ENCODE peak calls at places on chromosomes 6 and 20, in six cellular contexts. U is H1, N is astrocyte of the spinal cord, G is cardiac muscle cell, Q is thoracic aorta, Y is nephron progenitor cell. S is an unnamed sample.

GRCh38 chr6:11009353-11009752 is 34.8 kb downstream of the ELOVL2 start:
- DNase-seq in U (no peak), N (peak; percentile 9), G (peak; percentile 60), Q (no peak), Y (no peak), S (no peak)

GRCh38 chr20:36279776-36280175 is 26.4 kb upstream of the DLGAP4 start:
- DNase-seq in U (no peak), N (no peak), G (no peak), Q (no peak), Y (no peak), S (no peak)

GRCh38 chr6:113015249-113015648 is 668.1 kb downstream of the RFPL4B start:
- DNase-seq in U (no peak), N (peak; percentile 49), G (peak; percentile 87), Q (no peak), Y (no peak), S (no peak)

GRCh38 chr6:151749341-151749740 is 58.1 kb upstream of the ESR1 start:
- DNase-seq in U (no peak), N (no peak), G (no peak), Q (no peak), Y (no peak), S (no peak)

GRCh38 chr6:18752278-18753057 is 365.3 kb downstream of the RNF144B start:
- DNase-seq in U (no peak), N (no peak), G (no peak), Q (no peak), Y (no peak), S (no peak)

GRCh38 chr6:53623497-53623896 is 42.1 kb downstream of the KLHL31 start:
- DNase-seq in U (no peak), N (peak; percentile 82), G (peak; percentile 53), Q (no peak), Y (no peak), S (no peak)

GRCh38 chr6:136989591-136990578 is 54.9 kb downstream of the IL20RA start:
- DNase-seq in U (peak; percentile 51), N (no peak), G (no peak), Q (no peak), Y (peak; percentile 56), S (no peak)

GRCh38 chr6:118168421-118168820 is 261.4 kb downstream of the SLC35F1 start:
- DNase-seq in U (no peak), N (no peak), G (no peak), Q (no peak), Y (no peak), S (no peak)

GRCh38 chr20:47355489-47356219 is 845 bp downstream of the ZMYND8 start:
- DNase-seq in U (no peak), N (peak; percentile 35), G (peak; percentile 69), Q (no peak), Y (no peak), S (no peak)

GRCh38 chr6:46733410-46733809 is 1.8 kb downstream of the PLA2G7 start:
- DNase-seq in U (no peak), N (no peak), G (no peak), Q (no peak), Y (no peak), S (no peak)

GRCh38 chr20:18705490-18705889 is 108.1 kb upstream of the SCP2D1 start:
- DNase-seq in U (no peak), N (peak; percentile 85), G (peak; percentile 56), Q (no peak), Y (no peak), S (no peak)

GRCh38 chr6:150877928-150878327 is 12.4 kb downstream of the MTHFD1L start:
- DNase-seq in U (no peak), N (no peak), G (no peak), Q (no peak), Y (no peak), S (no peak)

GRCh38 chr20:47747663-47748031 is 37.6 kb downstream of the SULF2 start:
- DNase-seq in U (no peak), N (no peak), G (no peak), Q (no peak), Y (no peak), S (no peak)

GRCh38 chr6:17932362-17932852 is 55.0 kb downstream of the KIF13A start:
- DNase-seq in U (no peak), N (peak; percentile 80), G (peak; percentile 96), Q (peak; percentile 20), Y (no peak), S (no peak)

GRCh38 chr6:106113256-106113954 is 27.3 kb downstream of the PRDM1 start:
- DNase-seq in U (no peak), N (peak; percentile 43), G (no peak), Q (no peak), Y (no peak), S (no peak)

GRCh38 chr6:2441881-2442475 is 196.6 kb upstream of the GMDS start:
- DNase-seq in U (no peak), N (no peak), G (no peak), Q (no peak), Y (no peak), S (no peak)

GRCh38 chr20:50854512-50855249 is 59.8 kb downstream of the BCAS4 start:
- DNase-seq in U (no peak), N (no peak), G (no peak), Q (no peak), Y (no peak), S (no peak)

GRCh38 chr20:5000263-5001173 is 792 bp downstream of the SLC23A2 start:
- DNase-seq in U (no peak), N (no peak), G (no peak), Q (no peak), Y (peak; percentile 38), S (no peak)

GRCh38 chr20:12570371-12570770 is 438.4 kb upstream of the SPTLC3 start:
- DNase-seq in U (peak; percentile 27), N (no peak), G (peak; percentile 20), Q (no peak), Y (peak; percentile 34), S (no peak)
- TF ChIP-seq CTCF in U (peak; percentile 90), N (peak; percentile 35), G (peak; percentile 37), Q (no peak), Y (peak; percentile 48), S (no peak)

GRCh38 chr6:154445417-154445816 is 65.1 kb downstream of the CNKSR3 start:
- DNase-seq in U (no peak), N (no peak), G (no peak), Q (no peak), Y (no peak), S (no peak)

GRCh38 chr6:154446984-154447383 is 63.5 kb downstream of the CNKSR3 start:
- DNase-seq in U (no peak), N (no peak), G (no peak), Q (no peak), Y (no peak), S (no peak)

GRCh38 chr6:154447929-154448328 is 62.6 kb downstream of the CNKSR3 start:
- DNase-seq in U (no peak), N (peak; percentile 42), G (peak; percentile 79), Q (no peak), Y (no peak), S (no peak)

GRCh38 chr6:154450498-154450897 is 60.0 kb downstream of the CNKSR3 start:
- DNase-seq in U (no peak), N (no peak), G (no peak), Q (no peak), Y (no peak), S (no peak)

DNA sequence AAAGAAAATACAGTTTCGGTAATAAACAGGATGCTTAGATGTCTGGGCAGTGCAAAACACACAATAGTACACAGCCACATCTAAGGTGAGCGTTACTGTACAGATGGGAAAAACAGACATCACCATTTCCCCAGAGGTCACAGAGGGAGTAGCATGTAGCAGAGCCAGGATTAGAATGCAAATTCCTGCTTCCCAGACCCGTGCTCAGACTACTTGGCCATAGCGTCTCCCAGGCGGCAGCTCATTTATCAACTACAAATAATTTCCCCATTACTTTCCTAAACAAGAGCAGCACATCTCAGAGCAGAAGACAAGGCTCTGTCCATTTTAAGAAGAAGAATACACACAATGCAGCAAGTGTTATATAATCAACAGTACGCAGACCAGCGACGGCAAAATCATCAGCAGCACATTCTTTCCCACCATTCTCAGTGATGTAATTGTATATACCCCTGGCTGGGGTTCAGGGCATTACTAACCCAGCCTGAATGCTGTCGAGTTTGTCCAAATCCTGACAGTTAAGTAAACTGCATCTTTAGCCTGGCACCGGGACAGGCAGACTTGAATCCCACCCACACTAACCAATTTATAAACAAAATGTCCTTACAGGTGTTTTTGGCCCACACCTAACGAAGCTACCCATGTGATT is 61.9 kb downstream of the CNKSR3 start:
- DNase-seq in U (no peak), N (peak; percentile 86), G (peak; percentile 76), Q (peak; percentile 28), Y (peak; percentile 10), S (no peak)
- TF ChIP-seq CTCF in U (peak; percentile 20), N (peak; percentile 23), G (peak; percentile 24), Q (peak; percentile 56), Y (peak; percentile 20), S (no peak)

GRCh38 chr20:37995856-37996625 is 37.2 kb downstream of the TTI1 start:
- DNase-seq in U (no peak), N (no peak), G (no peak), Q (no peak), Y (no peak), S (no peak)

GRCh38 chr20:37994512-37994911 is 38.7 kb downstream of the TTI1 start:
- DNase-seq in U (no peak), N (peak; percentile 82), G (peak; percentile 65), Q (no peak), Y (no peak), S (no peak)

GRCh38 chr20:37991506-37992302 is 41.6 kb downstream of the TTI1 start:
- DNase-seq in U (no peak), N (no peak), G (no peak), Q (no peak), Y (no peak), S (no peak)

GRCh38 chr20:37990571-37991151 is 42.6 kb downstream of the TTI1 start:
- DNase-seq in U (no peak), N (peak; percentile 73), G (peak; percentile 65), Q (no peak), Y (no peak), S (no peak)

DNA sequence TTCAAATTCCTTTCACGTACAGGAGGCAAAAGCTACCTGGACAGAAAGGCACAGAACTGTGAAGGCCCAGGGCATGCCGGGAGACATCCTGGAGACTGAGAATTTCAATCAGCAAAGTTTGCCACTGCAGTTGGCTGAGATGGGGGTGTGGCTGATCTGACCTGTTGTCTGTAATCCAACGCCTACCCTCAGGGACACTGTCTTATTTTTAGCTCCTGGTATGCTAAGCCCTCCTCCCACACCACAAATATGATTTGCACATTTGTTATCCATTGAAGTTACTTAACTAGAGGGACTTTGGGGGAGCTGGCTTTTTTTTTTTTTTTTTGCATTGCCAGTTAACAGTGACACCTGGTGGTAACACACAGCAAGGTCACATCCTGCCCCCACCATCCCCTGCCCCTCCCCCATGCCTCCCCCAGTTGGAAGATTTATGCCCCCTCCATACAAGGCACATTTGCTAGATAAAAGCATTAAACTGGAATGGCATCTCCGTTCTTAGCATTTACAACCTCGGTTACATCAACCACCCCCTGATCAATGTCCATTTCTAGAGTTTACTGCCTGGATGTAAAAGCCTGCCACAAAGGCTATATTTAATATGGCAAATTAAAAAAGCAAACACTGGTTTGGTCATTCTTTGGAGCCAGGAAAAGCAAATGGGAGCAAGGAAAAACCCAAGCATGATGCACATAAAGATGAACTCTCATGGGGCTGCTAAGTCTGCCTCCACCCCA is 40.3 kb downstream of the TTI1 start:
- DNase-seq in U (no peak), N (peak; percentile 81), G (peak; percentile 73), Q (no peak), Y (peak; percentile 48), S (no peak)
- TF ChIP-seq CTCF in U (peak; percentile 43), N (peak; percentile 48), G (peak; percentile 48), Q (peak; percentile 68), Y (peak; percentile 70), S (no peak)

GRCh38 chr6:125791820-125792165 is 1.0 kb downstream of the NCOA7 start:
- DNase-seq in U (no peak), N (no peak), G (no peak), Q (no peak), Y (no peak), S (no peak)
- TF ChIP-seq CTCF in U (no peak), N (no peak), G (no peak), Q (no peak), Y (no peak), S (no peak)

GRCh38 chr6:128521302-128521632 is 868 bp upstream of the PTPRK start:
- DNase-seq in U (no peak), N (no peak), G (peak; percentile 55), Q (no peak), Y (no peak), S (no peak)
- TF ChIP-seq CTCF in U (no peak), N (no peak), G (no peak), Q (no peak), Y (no peak), S (no peak)